ENCODE peak calls at places on chromosomes 1 and 21, in eight cellular contexts. J is CD8-positive, alpha-beta memory T cell; B is CD4-positive, CD25-positive, alpha-beta regulatory T cell; Z is stomach; P is PC-9; M is HCT116; R is hepatocyte; D is ascending aorta. W is an unnamed sample.

GRCh38 chr1:155173478-155174333 is at the start of gene TRIM46:
- DNase-seq in M (no peak), R (peak; percentile 48), B (peak; percentile 46), Z (peak; percentile 25), D (peak; percentile 75), P (no peak), J (peak; percentile 58), W (peak; percentile 62)

GRCh38 chr1:25848531-25848930 is 10.7 kb downstream of the AUNIP start:
- DNase-seq in P (no peak), J (no peak), B (no peak), M (no peak), R (no peak), D (no peak), Z (no peak), W (no peak)

GRCh38 chr1:173064011-173064410 is 13.3 kb upstream of the TNFSF18 start:
- DNase-seq in J (no peak), P (no peak), R (no peak), M (no peak), Z (no peak), D (no peak), B (no peak), W (no peak)

GRCh38 chr1:161196521-161197451 is 2.1 kb downstream of the ADAMTS4 start:
- DNase-seq in Z (no peak), M (no peak), P (no peak), D (no peak), J (no peak), B (no peak), R (peak; percentile 73), W (no peak)

GRCh38 chr1:48743480-48743879 is 33.2 kb downstream of the BEND5 start:
- DNase-seq in R (no peak), J (no peak), D (no peak), B (no peak), P (no peak), Z (no peak), M (no peak), W (no peak)

GRCh38 chr1:39573736-39574624 is 2.6 kb downstream of the PABPC4 start:
- DNase-seq in B (no peak), D (no peak), R (no peak), J (no peak), Z (no peak), P (no peak), M (no peak), W (no peak)

GRCh38 chr21:25329227-25329626 is 278.1 kb downstream of the MRPL39 start:
- DNase-seq in M (no peak), P (no peak), J (no peak), B (no peak), D (no peak), R (no peak), Z (no peak), W (no peak)

GRCh38 chr1:65495137-65495536 is 74.7 kb downstream of the LEPR start:
- DNase-seq in M (no peak), B (no peak), D (no peak), Z (no peak), J (no peak), P (no peak), R (no peak), W (no peak)

GRCh38 chr1:25148673-25149300 is 83.5 kb downstream of the SYF2 start:
- DNase-seq in Z (no peak), D (no peak), R (no peak), P (no peak), B (peak; percentile 2), J (peak; percentile 7), M (no peak), W (no peak)

GRCh38 chr1:168848041-168848440 is 119.0 kb upstream of the DPT start:
- DNase-seq in R (no peak), D (no peak), M (no peak), J (no peak), Z (no peak), P (no peak), B (no peak), W (no peak)

GRCh38 chr1:228047183-228047466 is 35.4 kb upstream of the ARF1 start:
- DNase-seq in Z (no peak), D (no peak), B (no peak), P (no peak), J (no peak), M (no peak), R (no peak), W (no peak)

GRCh38 chr21:42724226-42724920 is 71.0 kb downstream of the PDE9A start:
- DNase-seq in M (peak; percentile 89), B (no peak), J (no peak), P (peak; percentile 95), R (peak; percentile 61), Z (no peak), D (no peak), W (no peak)

GRCh38 chr1:210233495-210234253 is 1.1 kb downstream of the SERTAD4 start:
- DNase-seq in R (peak; percentile 73), P (peak; percentile 75), M (peak; percentile 23), D (peak; percentile 73), J (no peak), Z (peak; percentile 59), B (no peak), W (no peak)

GRCh38 chr1:44423706-44424546 is 18.9 kb downstream of the RNF220 start:
- DNase-seq in R (peak; percentile 23), M (no peak), B (no peak), P (no peak), Z (peak; percentile 87), D (peak; percentile 90), J (no peak), W (no peak)

GRCh38 chr1:58714594-58714993 is 14.7 kb upstream of the MYSM1 start:
- DNase-seq in Z (no peak), R (no peak), B (no peak), J (no peak), D (no peak), P (no peak), M (no peak), W (no peak)

GRCh38 chr1:230915079-230915478 is 46.8 kb upstream of the C1orf198 start:
- DNase-seq in P (no peak), Z (no peak), M (peak; percentile 10), R (peak; percentile 74), J (no peak), B (no peak), D (no peak), W (no peak)

GRCh38 chr1:23625929-23626535 is 65.6 kb upstream of the RPL11 start:
- DNase-seq in R (no peak), J (no peak), M (no peak), D (no peak), Z (no peak), B (no peak), P (no peak), W (no peak)

GRCh38 chr1:23624440-23624839 is 65.1 kb upstream of the ID3 start:
- DNase-seq in J (no peak), B (no peak), P (no peak), R (no peak), M (no peak), Z (no peak), D (no peak), W (no peak)

GRCh38 chr1:23628951-23629387 is 62.6 kb upstream of the RPL11 start:
- DNase-seq in Z (no peak), R (no peak), J (no peak), P (no peak), D (no peak), B (no peak), M (no peak), W (no peak)

GRCh38 chr1:23625459-23625858 is 66.1 kb upstream of the RPL11 start:
- DNase-seq in M (no peak), J (no peak), R (no peak), B (no peak), D (no peak), P (no peak), Z (no peak), W (no peak)

GRCh38 chr1:23627065-23627464 is 64.5 kb upstream of the RPL11 start:
- DNase-seq in Z (peak; percentile 32), M (no peak), R (no peak), J (no peak), B (peak; percentile 57), D (no peak), P (peak; percentile 48), W (no peak)
- H3K27ac ChIP-seq in Z (peak overlapping the region; percentile 55), M (no peak overlapping the region), R (no peak overlapping the region), J (no peak overlapping the region), B (peak overlapping the region; percentile 62), D (no peak overlapping the region), P (no peak overlapping the region), W (no peak overlapping the region)

DNA sequence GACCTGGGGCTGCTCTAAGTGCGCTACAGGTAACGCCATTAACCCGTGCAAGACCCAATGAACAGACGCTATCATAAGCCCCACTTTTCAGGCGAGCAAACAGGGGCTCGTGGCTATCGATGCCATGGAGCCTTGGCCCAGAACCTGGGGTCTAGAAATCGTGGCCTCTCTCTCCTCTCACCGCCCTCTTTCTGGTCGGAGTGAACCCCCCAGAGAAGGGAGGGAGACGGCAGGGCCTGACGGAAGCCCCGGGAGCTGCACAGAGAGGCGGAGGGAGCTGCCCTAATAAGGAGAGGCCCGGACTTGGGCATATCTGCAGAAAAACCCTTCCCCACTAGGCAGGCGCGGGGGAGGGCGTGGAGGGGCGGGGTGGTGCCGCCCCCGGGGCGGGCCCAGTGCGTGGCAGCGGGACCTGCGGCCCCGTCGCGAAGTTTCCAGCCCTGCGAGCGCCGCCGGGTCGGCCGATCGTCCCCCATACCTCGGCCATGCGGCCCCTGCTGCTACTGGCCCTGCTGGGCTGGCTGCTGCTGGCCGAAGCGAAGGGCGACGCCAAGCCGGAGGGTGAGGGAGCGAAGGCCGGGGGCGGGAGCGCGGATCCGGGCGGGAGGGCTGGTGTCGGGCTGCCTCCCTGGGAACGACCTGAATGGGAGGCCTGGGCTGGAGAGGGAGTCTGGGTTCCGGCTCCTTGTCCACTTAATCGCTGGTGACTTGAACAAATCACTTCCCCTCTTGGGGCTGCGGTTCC is at the start of gene PLOD1:
- DNase-seq in M (no peak), B (peak; percentile 72), J (peak; percentile 84), R (peak; percentile 91), P (peak; percentile 38), Z (peak; percentile 88), D (peak; percentile 96), W (peak; percentile 96)
- H3K27ac ChIP-seq in M (peak within 1 kb of the TSS; percentile 67), B (peak within 1 kb of the TSS; percentile 49), J (peak within 1 kb of the TSS; percentile 88), R (peak within 1 kb of the TSS; percentile 89), P (no peak within 1 kb of the TSS), Z (peak within 1 kb of the TSS; percentile 81), D (peak within 1 kb of the TSS; percentile 84), W (peak within 1 kb of the TSS; percentile 81)

GRCh38 chr1:109532365-109533136 is 7.1 kb upstream of the GPR61 start:
- DNase-seq in Z (peak; percentile 86), P (peak; percentile 66), R (peak; percentile 83), M (peak; percentile 47), B (peak; percentile 87), D (peak; percentile 91), J (peak; percentile 89), W (peak; percentile 86)
- H3K27ac ChIP-seq in Z (no peak overlapping the region), P (no peak overlapping the region), R (no peak overlapping the region), M (peak overlapping the region; percentile 21), B (no peak overlapping the region), D (peak overlapping the region; percentile 45), J (peak overlapping the region; percentile 2), W (no peak overlapping the region)

DNA sequence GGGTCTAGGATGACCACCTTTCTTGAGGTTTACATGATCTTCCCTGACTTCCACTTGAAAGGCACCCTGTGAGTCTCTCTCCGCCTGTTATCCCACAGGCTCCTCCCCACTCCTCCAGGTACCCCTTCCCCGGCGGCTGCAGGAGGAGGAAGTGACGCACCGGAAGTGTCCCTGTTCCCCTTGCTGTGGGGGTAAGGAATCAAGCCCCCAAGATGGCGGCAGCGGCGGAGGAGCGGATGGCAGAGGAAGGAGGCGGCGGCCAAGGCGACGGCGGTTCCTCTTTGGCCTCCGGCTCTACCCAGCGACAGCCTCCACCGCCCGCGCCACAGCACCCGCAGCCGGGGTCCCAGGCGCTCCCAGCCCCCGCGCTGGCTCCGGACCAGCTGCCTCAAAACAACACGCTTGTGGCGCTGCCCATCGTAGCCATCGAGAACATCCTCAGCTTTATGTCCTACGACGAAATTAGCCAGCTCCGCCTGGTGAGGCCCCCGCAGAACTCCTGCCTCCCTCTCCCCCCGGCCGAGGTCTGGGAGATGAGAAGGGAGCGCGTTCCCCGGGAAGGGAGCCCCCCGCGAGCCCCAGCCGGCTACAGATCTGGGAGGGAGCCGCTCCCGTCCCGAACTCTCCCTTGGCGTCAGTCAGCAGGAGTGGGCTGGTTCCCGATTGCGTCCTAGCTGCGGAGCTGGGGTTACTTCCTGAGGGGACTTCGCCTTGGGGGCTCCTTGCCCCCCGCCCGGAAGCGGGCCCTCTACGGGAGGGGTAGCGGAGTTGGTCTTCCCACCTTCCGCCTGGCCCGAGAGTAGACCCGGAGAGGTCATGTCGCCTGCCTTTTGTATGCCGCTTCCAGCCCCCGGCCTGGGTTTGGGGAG is at the start of gene FBXO28:
- DNase-seq in P (peak; percentile 86), J (peak; percentile 91), R (peak; percentile 96), D (peak; percentile 97), B (peak; percentile 87), M (peak; percentile 88), Z (peak; percentile 97), W (peak; percentile 94)
- H3K27ac ChIP-seq in P (peak within 1 kb of the TSS; percentile 45), J (peak within 1 kb of the TSS; percentile 89), R (peak within 1 kb of the TSS; percentile 96), D (peak within 1 kb of the TSS; percentile 96), B (peak within 1 kb of the TSS; percentile 93), M (peak within 1 kb of the TSS; percentile 79), Z (peak within 1 kb of the TSS; percentile 95), W (peak within 1 kb of the TSS; percentile 97)